ENCODE peak calls at places on chromosomes 11 and 22, in four cellular contexts. D is hepatocyte, P is AG10803, R is brain microvascular endothelial cell. W is an unnamed sample.

GRCh38 chr11:32161293-32161692 is 70.4 kb downstream of the RCN1 start:
- DNase-seq in D (no peak), P (no peak), R (no peak), W (no peak)

GRCh38 chr11:6646631-6647281 is 8.9 kb downstream of the DCHS1 start:
- DNase-seq in D (peak; percentile 74), P (peak; percentile 84), R (no peak), W (peak; percentile 17)

GRCh38 chr11:16964501-16964900 is 49.7 kb downstream of the PLEKHA7 start:
- DNase-seq in D (no peak), P (no peak), R (no peak), W (no peak)

GRCh38 chr11:10807629-10808552 is 835 bp downstream of the EIF4G2 start:
- DNase-seq in D (peak; percentile 66), P (peak; percentile 60), R (peak; percentile 26), W (peak; percentile 52)

GRCh38 chr11:59417023-59417422 is 9.2 kb downstream of the OR5A2 start:
- DNase-seq in D (no peak), P (no peak), R (no peak), W (no peak)

GRCh38 chr11:79050784-79051183 is 390.0 kb downstream of the TENM4 start:
- DNase-seq in D (no peak), P (no peak), R (no peak), W (no peak)

GRCh38 chr11:125168875-125169537 is 4.5 kb downstream of the PKNOX2 start:
- DNase-seq in D (peak; percentile 22), P (no peak), R (no peak), W (no peak)

GRCh38 chr11:33970984-33971466 is 79.1 kb upstream of the LMO2 start:
- DNase-seq in D (peak; percentile 77), P (peak; percentile 59), R (peak; percentile 47), W (peak; percentile 39)

GRCh38 chr22:38852522-38852921 is 8.7 kb upstream of the NPTXR start:
- DNase-seq in D (no peak), P (no peak), R (no peak), W (no peak)

GRCh38 chr11:109945626-109946321 is 147.4 kb upstream of the ZC3H12C start:
- DNase-seq in D (no peak), P (no peak), R (no peak), W (no peak)

GRCh38 chr11:94735907-94736306 is 32.2 kb upstream of the AMOTL1 start:
- DNase-seq in D (no peak), P (no peak), R (no peak), W (no peak)

GRCh38 chr11:31110825-31111224 is 258.7 kb downstream of the DCDC1 start:
- DNase-seq in D (no peak), P (no peak), R (no peak), W (no peak)

GRCh38 chr11:9765320-9766101 is 101.6 kb downstream of the SWAP70 start:
- DNase-seq in D (peak; percentile 55), P (peak; percentile 98), R (peak; percentile 88), W (peak; percentile 37)

GRCh38 chr11:63710476-63711217 is 29.3 kb downstream of the RTN3 start:
- DNase-seq in D (peak; percentile 83), P (peak; percentile 94), R (peak; percentile 89), W (peak; percentile 59)

GRCh38 chr11:27201454-27202302 is 161.1 kb downstream of the BBOX1 start:
- DNase-seq in D (peak; percentile 96), P (peak; percentile 88), R (peak; percentile 76), W (peak; percentile 89)

GRCh38 chr11:33135768-33136443 is 25.4 kb downstream of the CSTF3 start:
- DNase-seq in D (no peak), P (no peak), R (no peak), W (no peak)

GRCh38 chr11:133787379-133788103 is 57.8 kb downstream of the SPATA19 start:
- DNase-seq in D (peak; percentile 25), P (no peak), R (no peak), W (no peak)

DNA sequence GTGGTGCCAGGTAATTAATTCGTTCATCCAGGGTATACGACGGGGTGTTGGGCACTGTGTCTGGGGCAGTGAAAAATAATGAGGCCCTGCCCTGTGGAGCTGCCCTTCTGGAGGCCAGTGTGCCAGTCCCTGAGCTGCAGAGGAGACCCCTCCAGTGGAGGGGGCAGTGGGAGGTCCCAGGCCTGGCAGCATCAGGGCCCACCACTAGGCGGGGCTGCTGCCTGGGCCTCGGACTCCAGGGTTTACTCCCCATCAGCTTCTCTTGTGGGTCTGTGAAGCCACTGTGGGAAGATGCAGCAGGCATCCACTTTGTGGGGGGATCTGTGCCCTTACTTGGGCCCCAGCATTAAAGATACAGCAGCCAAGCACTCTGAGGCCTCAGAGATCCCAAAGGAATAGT is 17.4 kb upstream of the TMPRSS6 start:
- DNase-seq in D (no peak), P (no peak), R (no peak), W (no peak)
- TF ChIP-seq CTCF in D (peak; percentile 23), P (peak; percentile 14), R (peak; percentile 45), W (peak; percentile 63)

DNA sequence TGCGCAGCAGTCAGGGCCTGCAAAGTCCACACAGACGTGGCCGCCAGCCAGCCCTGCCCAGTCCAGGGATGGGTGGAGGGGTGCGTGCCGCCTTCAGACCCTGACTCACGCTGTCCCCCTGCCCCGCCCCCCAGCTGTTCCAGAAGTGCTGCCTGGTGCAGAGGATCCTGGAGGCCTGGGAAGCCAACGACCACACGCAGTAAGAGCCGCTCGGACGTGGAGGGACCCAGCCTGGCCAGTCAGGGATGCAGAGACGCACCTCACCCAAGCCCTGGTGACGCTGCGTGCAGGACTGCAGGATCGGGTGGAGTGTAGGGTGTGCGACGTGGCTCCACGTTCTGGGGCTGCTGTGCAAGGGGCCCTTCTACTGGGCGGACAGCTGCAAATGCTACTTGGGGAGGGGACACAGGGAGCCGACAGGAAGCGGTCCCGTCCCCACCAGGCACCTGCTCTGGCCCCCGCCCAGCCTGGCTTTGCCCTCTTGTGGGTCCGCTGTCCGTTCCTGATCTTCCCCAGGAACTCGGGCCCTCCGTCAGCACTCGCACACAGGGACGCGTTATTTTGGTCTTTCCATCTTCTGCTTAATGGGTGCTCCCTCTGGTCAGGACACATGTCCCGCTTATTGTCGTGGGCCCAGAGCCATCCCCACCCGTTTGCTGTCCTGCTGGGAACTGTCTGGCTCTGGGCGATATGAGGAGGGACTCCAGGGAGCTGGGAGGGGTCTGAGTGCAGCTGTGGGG is 42.5 kb downstream of the SBF1 start:
- DNase-seq in D (no peak), P (no peak), R (no peak), W (no peak)
- TF ChIP-seq CTCF in D (no peak), P (no peak), R (no peak), W (no peak)

GRCh38 chr11:112697779-112698178 is 263.4 kb upstream of the NCAM1 start:
- DNase-seq in D (no peak), P (no peak), R (no peak), W (no peak)
- TF ChIP-seq CTCF in D (no peak), P (peak; percentile 11), R (peak; percentile 14), W (no peak)

GRCh38 chr11:68390315-68390714 is 70.2 kb upstream of the PPP6R3 start:
- DNase-seq in D (no peak), P (no peak), R (no peak), W (no peak)
- TF ChIP-seq CTCF in D (no peak), P (no peak), R (no peak), W (no peak)

GRCh38 chr22:35380537-35381423 is at the start of gene HMOX1:
- DNase-seq in D (peak; percentile 96), P (peak; percentile 94), R (peak; percentile 70), W (peak; percentile 89)
- TF ChIP-seq CTCF in D (peak; percentile 35), P (no peak), R (peak; percentile 13), W (peak; percentile 35)

GRCh38 chr11:68008381-68009337 is 1.5 kb upstream of the ALDH3B1 start:
- DNase-seq in D (no peak), P (no peak), R (no peak), W (no peak)

GRCh38 chr11:68007498-68008380 is 2.4 kb upstream of the ALDH3B1 start:
- DNase-seq in D (no peak), P (no peak), R (no peak), W (no peak)

GRCh38 chr11:68011046-68011943 is 1.2 kb downstream of the ALDH3B1 start:
- DNase-seq in D (no peak), P (no peak), R (no peak), W (no peak)

GRCh38 chr11:68010058-68011041 is at the start of gene ALDH3B1:
- DNase-seq in D (peak; percentile 87), P (peak; percentile 91), R (peak; percentile 71), W (peak; percentile 85)

DNA sequence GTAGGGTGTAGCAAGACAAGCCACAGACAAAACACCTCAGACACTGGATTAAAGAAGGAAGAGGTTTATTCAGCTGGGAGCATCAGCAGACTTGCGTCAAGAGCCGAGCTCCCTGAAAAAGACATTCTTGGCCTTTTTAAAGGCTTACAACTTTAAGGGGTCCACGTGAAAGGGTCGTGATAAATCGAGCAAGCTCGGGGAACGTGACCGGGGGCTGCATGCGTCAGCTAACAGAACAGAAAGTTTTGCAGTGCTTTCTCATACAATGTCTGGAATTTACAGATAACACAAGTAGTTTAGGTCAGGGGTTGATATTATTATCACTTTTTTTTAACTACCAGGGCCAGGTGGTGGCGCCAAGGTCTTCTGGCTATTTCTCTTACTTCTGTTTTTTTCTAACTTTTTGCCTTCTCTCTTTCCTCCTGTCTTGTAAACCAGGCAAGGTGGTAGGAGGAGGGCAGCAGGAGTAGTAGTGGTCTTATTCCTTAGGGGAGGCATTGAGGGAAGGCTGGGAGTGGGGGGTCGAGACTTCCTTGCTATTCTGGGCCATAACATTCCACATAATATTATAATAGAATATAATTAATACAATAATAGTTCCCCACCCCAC is 631 bp upstream of the ALDH3B1 start:
- DNase-seq in D (no peak), P (peak; percentile 55), R (peak; percentile 43), W (peak; percentile 55)
- TF ChIP-seq CTCF in D (peak; percentile 35), P (peak; percentile 42), R (peak; percentile 44), W (peak; percentile 63)

W was measured in HFFc6.